ENCODE peak calls at places on chromosomes 12 and 14, in six cellular contexts. D, Z, C, U, M and W are unnamed samples.

GRCh38 chr12:56333197-56333678 is 562 bp downstream of the PAN2 start:
- DNase-seq in D (no peak), Z (no peak), C (no peak), U (no peak), M (no peak), W (no peak)

GRCh38 chr14:43914041-43914693 is 592.9 kb downstream of the FSCB start:
- DNase-seq in D (no peak), Z (no peak), C (no peak), U (no peak), M (peak), W (no peak)

GRCh38 chr12:78759387-78759786 is 105.2 kb upstream of the SYT1 start:
- DNase-seq in D (no peak), Z (no peak), C (no peak), U (no peak), M (no peak), W (no peak)

GRCh38 chr12:131834798-131835615 is 6.8 kb downstream of the MMP17 start:
- DNase-seq in D (no peak), Z (no peak), C (no peak), U (no peak), M (no peak), W (peak)

GRCh38 chr14:32826404-32827082 is 112.1 kb upstream of the NPAS3 start:
- DNase-seq in D (no peak), Z (no peak), C (peak), U (no peak), M (no peak), W (no peak)

GRCh38 chr14:38143170-38143569 is 64.5 kb upstream of the SSTR1 start:
- DNase-seq in D (no peak), Z (no peak), C (no peak), U (no peak), M (no peak), W (no peak)

GRCh38 chr14:101813833-101814232 is 52.3 kb downstream of the PPP2R5C start:
- DNase-seq in D (no peak), Z (no peak), C (no peak), U (no peak), M (no peak), W (no peak)

GRCh38 chr12:97177482-97177881 is 270.4 kb downstream of the NEDD1 start:
- DNase-seq in D (no peak), Z (no peak), C (no peak), U (no peak), M (no peak), W (no peak)

GRCh38 chr12:31865023-31865422 is 94.2 kb upstream of the RESF1 start:
- DNase-seq in D (no peak), Z (no peak), C (no peak), U (no peak), M (no peak), W (no peak)

GRCh38 chr12:3161861-3162260 is 84.7 kb downstream of the TSPAN9 start:
- DNase-seq in D (no peak), Z (no peak), C (no peak), U (no peak), M (no peak), W (no peak)

GRCh38 chr12:108037960-108038359 is 91.1 kb upstream of the WSCD2 start:
- DNase-seq in D (no peak), Z (no peak), C (no peak), U (no peak), M (no peak), W (no peak)

GRCh38 chr12:105462841-105463240 is 132.3 kb downstream of the C12orf75 start:
- DNase-seq in D (no peak), Z (no peak), C (no peak), U (no peak), M (no peak), W (no peak)

GRCh38 chr14:25833341-25834121 is 764.3 kb downstream of the NOVA1 start:
- DNase-seq in D (no peak), Z (no peak), C (no peak), U (no peak), M (no peak), W (no peak)

GRCh38 chr12:56723889-56724659 is 1.0 kb downstream of the NACA start:
- DNase-seq in D (peak), Z (no peak), C (peak), U (peak), M (peak), W (no peak)

GRCh38 chr14:28609228-28609828 is 157.3 kb upstream of the FOXG1 start:
- DNase-seq in D (no peak), Z (no peak), C (peak), U (no peak), M (no peak), W (no peak)

GRCh38 chr14:24879661-24880381 is 170.1 kb downstream of the STXBP6 start:
- DNase-seq in D (no peak), Z (no peak), C (no peak), U (no peak), M (no peak), W (peak)

GRCh38 chr12:104303538-104304151 is at the start of gene EID3:
- DNase-seq in D (peak), Z (peak), C (peak), U (peak), M (peak), W (peak)

GRCh38 chr12:111529424-111530368 is 69.4 kb downstream of the ATXN2 start:
- DNase-seq in D (peak), Z (peak), C (peak), U (no peak), M (peak), W (peak)

GRCh38 chr14:96793547-96793946 is 3.6 kb upstream of the VRK1 start:
- DNase-seq in D (no peak), Z (no peak), C (no peak), U (no peak), M (no peak), W (no peak)

GRCh38 chr12:71865166-71865713 is 25.7 kb downstream of the TBC1D15 start:
- DNase-seq in D (no peak), Z (no peak), C (no peak), U (no peak), M (peak), W (no peak)

GRCh38 chr12:116590561-116590960 is 31.4 kb downstream of the MAP1LC3B2 start:
- DNase-seq in D (no peak), Z (no peak), C (no peak), U (no peak), M (no peak), W (no peak)

GRCh38 chr12:114686421-114687268 is 2.7 kb upstream of the TBX3 start:
- DNase-seq in D (no peak), Z (no peak), C (no peak), U (no peak), M (no peak), W (no peak)

GRCh38 chr12:114685869-114686268 is 1.9 kb upstream of the TBX3 start:
- DNase-seq in D (no peak), Z (no peak), C (no peak), U (no peak), M (no peak), W (no peak)

GRCh38 chr12:114684098-114684869 is at the start of gene TBX3:
- DNase-seq in D (peak), Z (no peak), C (peak), U (peak), M (peak), W (peak)

GRCh38 chr12:114684870-114685273 is 897 bp upstream of the TBX3 start:
- DNase-seq in D (no peak), Z (no peak), C (no peak), U (no peak), M (no peak), W (no peak)

GRCh38 chr12:114685320-114685781 is 1.4 kb upstream of the TBX3 start:
- DNase-seq in D (no peak), Z (no peak), C (no peak), U (no peak), M (peak), W (no peak)
- H3K4me3 ChIP-seq in D (no peak), Z (no peak), C (no peak), U (no peak), M (peak), W (peak)

GRCh38 chr14:104841730-104842129 is 23.3 kb upstream of the CEP170B start:
- DNase-seq in D (no peak), Z (no peak), C (no peak), U (no peak), M (no peak), W (no peak)

GRCh38 chr14:104845033-104845666 is 19.9 kb upstream of the CEP170B start:
- DNase-seq in D (no peak), Z (no peak), C (no peak), U (no peak), M (no peak), W (no peak)

GRCh38 chr14:104844306-104845032 is 20.6 kb upstream of the CEP170B start:
- DNase-seq in D (no peak), Z (no peak), C (no peak), U (no peak), M (no peak), W (no peak)

GRCh38 chr14:104843006-104843405 is 22.1 kb upstream of the CEP170B start:
- DNase-seq in D (no peak), Z (no peak), C (no peak), U (no peak), M (no peak), W (no peak)

DNA sequence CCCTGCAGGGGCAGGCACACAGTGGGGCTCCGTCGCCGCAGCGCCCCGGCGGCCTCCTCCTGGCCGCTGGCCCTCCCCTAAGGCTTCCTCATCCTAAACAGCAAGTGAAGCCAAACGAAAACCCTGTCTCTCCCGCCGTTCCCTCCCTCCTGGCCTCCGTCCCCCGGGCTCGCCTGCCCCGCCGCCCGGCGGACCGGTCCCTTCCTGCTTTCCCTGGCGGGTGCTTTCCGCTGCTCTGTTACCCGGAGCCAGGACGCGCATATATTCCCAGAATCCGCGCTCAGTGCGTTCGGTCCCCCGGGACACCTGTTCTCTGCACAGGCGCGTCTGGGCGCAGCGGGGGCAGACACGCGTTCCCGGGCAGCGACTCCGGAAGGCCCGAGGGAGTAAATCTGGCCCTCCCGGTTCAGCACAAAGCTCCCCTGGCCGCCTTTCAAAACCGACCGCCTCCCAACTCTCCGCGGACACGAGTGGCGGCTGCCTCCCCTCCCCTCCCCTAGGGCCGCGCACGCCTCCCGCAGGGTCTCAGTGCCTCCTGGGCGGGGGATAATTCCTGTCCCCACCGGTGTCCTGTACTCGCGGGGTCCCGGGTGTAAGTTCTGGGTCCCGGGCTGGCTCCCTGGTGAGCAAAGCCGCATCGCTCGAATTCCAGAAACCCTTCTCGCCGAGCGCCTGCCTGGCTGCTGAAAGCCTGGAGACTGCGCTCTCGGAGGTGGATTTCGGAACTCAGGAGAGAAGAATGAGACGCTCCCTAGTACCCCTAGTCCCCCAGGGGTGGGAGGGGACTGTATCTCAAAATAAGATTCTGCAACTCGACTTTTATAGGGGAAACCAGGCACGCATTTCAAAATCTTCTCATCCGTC is 21.4 kb upstream of the CEP170B start:
- DNase-seq in D (no peak), Z (no peak), C (no peak), U (no peak), M (no peak), W (peak)
- H3K4me3 ChIP-seq in D (no peak), Z (no peak), C (no peak), U (peak), M (peak), W (peak)

GRCh38 chr14:20688167-20688839 is at the start of gene ANG:
- DNase-seq in D (no peak), Z (no peak), C (no peak), U (no peak), M (no peak), W (no peak)
- H3K4me3 ChIP-seq in D (no peak), Z (no peak), C (no peak), U (no peak), M (no peak), W (no peak)

GRCh38 chr14:90398841-90399540 is 2.2 kb downstream of the CALM1 start:
- DNase-seq in D (no peak), Z (no peak), C (no peak), U (no peak), M (no peak), W (no peak)

GRCh38 chr14:90397401-90398314 is 829 bp downstream of the CALM1 start:
- DNase-seq in D (peak), Z (peak), C (peak), U (no peak), M (peak), W (peak)

GRCh38 chr14:90400904-90401561 is 4.2 kb downstream of the CALM1 start:
- DNase-seq in D (no peak), Z (no peak), C (no peak), U (no peak), M (no peak), W (no peak)

GRCh38 chr14:90398315-90398811 is 1.5 kb downstream of the CALM1 start:
- DNase-seq in D (peak), Z (peak), C (peak), U (no peak), M (no peak), W (no peak)

DNA sequence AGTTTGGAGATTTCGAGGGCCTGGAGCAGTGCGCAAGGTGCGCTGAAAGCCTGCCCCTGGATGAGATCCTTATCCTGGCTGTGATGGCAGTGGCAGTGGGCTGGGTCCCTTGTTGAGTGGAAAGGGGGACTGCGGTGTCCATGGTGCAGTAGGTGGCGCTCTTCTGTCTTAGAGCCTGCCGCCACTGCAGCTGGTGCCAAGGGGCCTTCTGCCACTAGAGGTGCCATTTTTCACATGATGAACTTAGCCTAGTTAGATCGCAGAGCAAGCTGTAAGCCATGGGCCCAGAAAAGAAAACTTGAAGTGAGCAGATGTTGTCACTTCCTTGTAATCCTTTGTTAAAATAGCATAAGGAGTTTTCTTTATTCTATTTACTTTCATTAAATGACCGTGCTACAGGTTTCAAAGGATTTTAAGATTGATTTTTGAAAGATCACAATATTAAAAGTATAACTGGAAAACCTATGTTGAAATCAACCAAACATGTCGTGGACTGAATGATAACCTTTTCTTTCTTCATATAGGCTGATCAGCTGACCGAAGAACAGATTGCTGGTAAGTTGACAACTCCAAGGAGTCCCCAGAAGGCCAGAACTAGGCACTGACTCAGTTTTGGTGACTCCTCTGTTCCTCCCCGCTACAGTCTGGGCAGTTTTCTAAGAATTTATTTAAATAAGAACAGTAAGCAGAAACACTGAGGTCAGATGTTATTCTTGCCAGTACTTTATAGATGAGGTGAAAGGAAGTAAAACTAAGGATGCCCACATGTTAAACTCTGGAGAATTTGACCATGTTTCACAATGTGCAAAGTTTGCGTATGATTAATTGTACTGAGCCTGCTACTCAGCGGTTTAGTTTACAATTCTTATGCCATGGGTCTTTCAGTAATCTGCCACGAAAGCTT is 3.0 kb downstream of the CALM1 start:
- DNase-seq in D (peak), Z (peak), C (peak), U (peak), M (peak), W (peak)
- H3K4me3 ChIP-seq in D (peak), Z (peak), C (peak), U (peak), M (peak), W (peak)

DNA sequence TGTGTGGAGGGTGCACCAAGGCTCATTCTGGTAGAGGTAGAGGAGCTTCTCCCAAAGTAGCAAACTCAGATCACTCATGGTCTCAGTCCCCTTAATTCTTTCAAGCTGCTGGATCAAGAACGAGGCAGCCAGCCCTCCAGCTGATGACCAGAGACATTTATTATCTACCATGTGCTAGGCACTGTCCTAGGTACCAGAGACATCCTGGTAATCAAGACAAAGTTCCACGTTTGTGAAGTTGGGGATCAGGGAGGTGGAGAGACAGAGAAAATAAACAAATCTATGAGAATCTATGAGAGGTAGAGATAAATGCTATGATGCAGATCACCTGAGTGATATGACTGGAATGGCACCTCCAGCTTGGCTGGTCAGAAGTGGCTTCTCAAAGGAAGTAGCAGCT is 130.2 kb downstream of the CRADD start:
- DNase-seq in D (no peak), Z (no peak), C (no peak), U (no peak), M (no peak), W (no peak)
- H3K4me3 ChIP-seq in D (no peak), Z (no peak), C (no peak), U (no peak), M (no peak), W (no peak)

GRCh38 chr14:64733899-64734298 is 29.7 kb downstream of the PLEKHG3 start:
- DNase-seq in D (no peak), Z (no peak), C (no peak), U (no peak), M (no peak), W (no peak)
- H3K4me3 ChIP-seq in D (no peak), Z (no peak), C (no peak), U (no peak), M (no peak), W (no peak)

DNA sequence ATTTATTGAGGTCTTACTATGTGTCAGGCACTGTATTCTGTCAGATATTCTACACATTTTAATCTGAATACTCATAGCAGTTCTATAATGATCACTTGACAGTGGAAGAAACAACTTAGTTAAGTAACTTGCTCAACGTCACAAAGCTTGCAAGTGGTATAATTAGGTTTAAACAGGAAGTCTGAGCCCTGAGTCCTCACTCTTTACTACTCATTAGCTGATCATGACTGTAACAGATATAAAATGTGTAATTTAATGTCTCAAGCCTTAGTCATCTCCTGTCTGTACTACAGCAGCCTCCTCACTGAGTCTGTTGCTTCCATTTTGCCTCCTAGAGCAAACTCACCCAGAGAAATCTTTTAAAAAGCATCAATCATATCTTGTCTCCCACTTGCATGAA is 38.9 kb downstream of the PPP4R4 start:
- DNase-seq in D (no peak), Z (no peak), C (no peak), U (no peak), M (no peak), W (no peak)
- H3K4me3 ChIP-seq in D (no peak), Z (no peak), C (no peak), U (no peak), M (no peak), W (no peak)

GRCh38 chr12:12818693-12819092 is 5.5 kb downstream of the DDX47 start:
- DNase-seq in D (no peak), Z (no peak), C (no peak), U (no peak), M (no peak), W (no peak)
- H3K4me3 ChIP-seq in D (no peak), Z (no peak), C (no peak), U (no peak), M (no peak), W (no peak)

GRCh38 chr12:122062832-122063690 is 15.5 kb upstream of the MLXIP start:
- DNase-seq in D (no peak), Z (no peak), C (no peak), U (no peak), M (no peak), W (no peak)
- H3K4me3 ChIP-seq in D (no peak), Z (no peak), C (no peak), U (no peak), M (no peak), W (peak)